ENCODE peak calls at places on chromosomes 7 and 10, in six cellular contexts. G is HS-5; I is activated CD4-positive, alpha-beta T cell treated with anti-CD3 and anti-CD28 coated beads, Interleukin-2, amount 10 ng/mL, durations not matched to agents 7 days and 5 days; F is endothelial cell; N is globus pallidus; Y is frontal cortex. A is an unnamed sample.

GRCh38 chr10:71404510-71405295 is 8.0 kb downstream of the CDH23 start:
- DNase-seq in Y (no peak), G (no peak), N (no peak), F (no peak), I (no peak), A (no peak)

GRCh38 chr7:128699196-128699712 is 27.2 kb downstream of the GARIN1A start:
- DNase-seq in I (no peak), N (no peak), G (no peak), F (no peak), Y (no peak), A (no peak)

GRCh38 chr7:117271566-117271965 is 51.3 kb downstream of the WNT2 start:
- DNase-seq in N (no peak), G (no peak), Y (no peak), F (no peak), I (no peak), A (no peak)

GRCh38 chr10:114726820-114727271 is 68.8 kb upstream of the ABLIM1 start:
- DNase-seq in G (no peak), F (no peak), I (no peak), N (no peak), Y (no peak), A (no peak)

GRCh38 chr7:23295401-23295697 is 3.8 kb upstream of the MALSU1 start:
- DNase-seq in I (no peak), N (no peak), F (no peak), Y (no peak), G (no peak), A (no peak)

GRCh38 chr10:102674566-102674965 is 30.3 kb downstream of the TRIM8 start:
- DNase-seq in I (peak), G (no peak), N (no peak), Y (no peak), F (no peak), A (no peak)

GRCh38 chr10:6162589-6163356 is 40.0 kb upstream of the PFKFB3 start:
- DNase-seq in I (no peak), F (no peak), Y (no peak), N (no peak), G (no peak), A (no peak)

GRCh38 chr10:11824376-11824775 is 1.2 kb downstream of the PROSER2 start:
- DNase-seq in G (no peak), N (no peak), Y (no peak), F (no peak), I (no peak), A (no peak)

GRCh38 chr10:76971565-76972170 is 665.9 kb downstream of the KCNMA1 start:
- DNase-seq in G (no peak), N (no peak), I (no peak), Y (no peak), F (no peak), A (no peak)

GRCh38 chr7:115009736-115010435 is 88.0 kb downstream of the MDFIC start:
- DNase-seq in G (no peak), Y (no peak), N (peak), F (no peak), I (no peak), A (no peak)

GRCh38 chr7:150791746-150792452 is 8.3 kb downstream of the TMEM176B start:
- DNase-seq in F (no peak), G (no peak), N (no peak), I (no peak), Y (no peak), A (no peak)

GRCh38 chr10:98264378-98265065 is 3.5 kb downstream of the LOXL4 start:
- DNase-seq in Y (no peak), F (no peak), G (no peak), N (no peak), I (no peak), A (no peak)

GRCh38 chr10:86364551-86365345 is 1.8 kb downstream of the GRID1 start:
- DNase-seq in N (no peak), G (no peak), Y (peak), F (peak), I (no peak), A (no peak)

A was measured in hepatic stellate cell.